ENCODE peak calls at places on chromosome 15, in eight cellular contexts. Q is AG20443; U is activated CD8-positive, alpha-beta memory T cell treated with anti-CD3 and anti-CD28 coated beads for 48 hours; R is EL; Z is EH; S is activated CD4-positive, alpha-beta T cell treated with anti-CD3 and anti-CD28 coated beads, Interleukin-2, amount 50 U/mL, for 4 hours; D is pancreas; K is breast epithelium. A is an unnamed sample.

GRCh38 chr15:54149115-54149531 is 170.9 kb downstream of the UNC13C start:
- DNase-seq in Q (no peak), U (no peak), R (no peak), Z (no peak), S (no peak), D (no peak), K (no peak), A (no peak)

GRCh38 chr15:32852771-32853170 is 135.0 kb downstream of the GREM1 start:
- DNase-seq in Q (no peak), U (no peak), R (no peak), Z (no peak), S (no peak), D (no peak), K (no peak), A (no peak)

GRCh38 chr15:76196286-76196948 is 114.9 kb downstream of the ETFA start:
- DNase-seq in Q (peak; percentile 91), U (no peak), R (peak; percentile 90), Z (peak; percentile 93), S (no peak), D (peak; percentile 68), K (peak; percentile 66), A (no peak)

GRCh38 chr15:86432861-86433260 is 353.2 kb downstream of the AGBL1 start:
- DNase-seq in Q (no peak), U (no peak), R (no peak), Z (no peak), S (no peak), D (no peak), K (no peak), A (no peak)

GRCh38 chr15:68885070-68885469 is 45.3 kb upstream of the SPESP1 start:
- DNase-seq in Q (peak; percentile 22), U (no peak), R (peak; percentile 56), Z (peak; percentile 54), S (no peak), D (no peak), K (no peak), A (no peak)

GRCh38 chr15:99717129-99718024 is 15.9 kb downstream of the LYSMD4 start:
- DNase-seq in Q (no peak), U (no peak), R (no peak), Z (no peak), S (no peak), D (no peak), K (peak; percentile 12), A (no peak)

GRCh38 chr15:90046846-90047481 is 45.8 kb downstream of the ZNF710 start:
- DNase-seq in Q (no peak), U (no peak), R (no peak), Z (no peak), S (no peak), D (peak; percentile 74), K (peak; percentile 85), A (no peak)

GRCh38 chr15:56732135-56732880 is 1.0 kb downstream of the ZNF280D start:
- DNase-seq in Q (peak; percentile 35), U (no peak), R (peak; percentile 41), Z (peak; percentile 67), S (no peak), D (no peak), K (no peak), A (no peak)

GRCh38 chr15:88401972-88402656 is 65.1 kb downstream of the MRPL46 start:
- DNase-seq in Q (no peak), U (no peak), R (no peak), Z (no peak), S (no peak), D (no peak), K (no peak), A (no peak)

GRCh38 chr15:72155021-72155621 is 36.9 kb downstream of the SENP8 start:
- DNase-seq in Q (peak; percentile 32), U (no peak), R (peak; percentile 42), Z (peak; percentile 54), S (no peak), D (peak; percentile 95), K (peak; percentile 97), A (no peak)

GRCh38 chr15:39969871-39970270 is 36.0 kb downstream of the EIF2AK4 start:
- DNase-seq in Q (peak; percentile 51), U (no peak), R (peak; percentile 60), Z (peak; percentile 71), S (no peak), D (no peak), K (no peak), A (no peak)

GRCh38 chr15:44574734-44575133 is 37.8 kb downstream of the EIF3J start:
- DNase-seq in Q (no peak), U (no peak), R (no peak), Z (no peak), S (no peak), D (no peak), K (no peak), A (no peak)

GRCh38 chr15:88604381-88604951 is 16.7 kb upstream of the AEN start:
- DNase-seq in Q (no peak), U (no peak), R (no peak), Z (no peak), S (no peak), D (no peak), K (no peak), A (no peak)

GRCh38 chr15:47496343-47497185 is 220.7 kb upstream of the SEMA6D start:
- DNase-seq in Q (no peak), U (no peak), R (no peak), Z (no peak), S (no peak), D (no peak), K (no peak), A (no peak)

GRCh38 chr15:51108933-51109550 is 14.3 kb upstream of the TNFAIP8L3 start:
- DNase-seq in Q (peak; percentile 83), U (no peak), R (peak; percentile 74), Z (peak; percentile 92), S (no peak), D (no peak), K (no peak), A (no peak)

GRCh38 chr15:79811406-79812405 is 85.1 kb downstream of the MTHFS start:
- DNase-seq in Q (peak; percentile 65), U (no peak), R (peak; percentile 15), Z (peak; percentile 53), S (no peak), D (peak; percentile 80), K (peak; percentile 78), A (no peak)

GRCh38 chr15:67839358-67839928 is 402 bp downstream of the RNU6-1 start:
- DNase-seq in Q (peak; percentile 57), U (no peak), R (peak; percentile 65), Z (peak; percentile 64), S (no peak), D (no peak), K (no peak), A (peak; percentile 76)

GRCh38 chr15:27353837-27354236 is 382.9 kb downstream of the GABRG3 start:
- DNase-seq in Q (no peak), U (no peak), R (no peak), Z (no peak), S (no peak), D (no peak), K (no peak), A (no peak)

GRCh38 chr15:75791337-75791713 is 51.9 kb upstream of the UBE2Q2 start:
- DNase-seq in Q (no peak), U (no peak), R (no peak), Z (no peak), S (no peak), D (no peak), K (no peak), A (no peak)

GRCh38 chr15:93052090-93052892 is 36.7 kb downstream of the RGMA start:
- DNase-seq in Q (no peak), U (no peak), R (no peak), Z (no peak), S (no peak), D (no peak), K (no peak), A (no peak)

GRCh38 chr15:89217031-89217430 is 4.3 kb downstream of the RLBP1 start:
- DNase-seq in Q (no peak), U (no peak), R (no peak), Z (no peak), S (no peak), D (no peak), K (no peak), A (no peak)

GRCh38 chr15:92907880-92908279 is 7.8 kb downstream of the CHD2 start:
- DNase-seq in Q (peak; percentile 67), U (no peak), R (peak; percentile 89), Z (peak; percentile 95), S (peak; percentile 41), D (no peak), K (no peak), A (peak; percentile 40)

GRCh38 chr15:48914717-48915116 is 36.8 kb downstream of the EID1 start:
- DNase-seq in Q (no peak), U (no peak), R (no peak), Z (no peak), S (no peak), D (no peak), K (no peak), A (no peak)

GRCh38 chr15:74782596-74783071 is 754 bp downstream of the CSK start:
- DNase-seq in Q (no peak), U (no peak), R (no peak), Z (peak; percentile 16), S (no peak), D (no peak), K (no peak), A (no peak)

GRCh38 chr15:62241135-62241770 is 76.2 kb upstream of the C2CD4B start:
- DNase-seq in Q (peak; percentile 29), U (no peak), R (peak; percentile 18), Z (peak; percentile 32), S (no peak), D (peak; percentile 25), K (no peak), A (no peak)

GRCh38 chr15:84638103-84638502 is 16.0 kb downstream of the WDR73 start:
- DNase-seq in Q (no peak), U (no peak), R (no peak), Z (peak; percentile 19), S (no peak), D (no peak), K (no peak), A (no peak)

GRCh38 chr15:40306908-40307307 is 827 bp downstream of the PLCB2 start:
- DNase-seq in Q (no peak), U (no peak), R (no peak), Z (no peak), S (no peak), D (no peak), K (no peak), A (no peak)

GRCh38 chr15:23994273-23994672 is 307.2 kb upstream of the NDN start:
- DNase-seq in Q (no peak), U (no peak), R (no peak), Z (no peak), S (no peak), D (no peak), K (no peak), A (no peak)

GRCh38 chr15:68447209-68447608 is 15.2 kb upstream of the ITGA11 start:
- DNase-seq in Q (no peak), U (no peak), R (no peak), Z (peak; percentile 3), S (no peak), D (no peak), K (no peak), A (no peak)

GRCh38 chr15:70197945-70198361 is 100.2 kb upstream of the TLE3 start:
- DNase-seq in Q (no peak), U (no peak), R (no peak), Z (no peak), S (no peak), D (no peak), K (no peak), A (no peak)

GRCh38 chr15:42890161-42890913 is 30.2 kb downstream of the TTBK2 start:
- DNase-seq in Q (peak; percentile 73), U (no peak), R (peak; percentile 93), Z (peak; percentile 90), S (no peak), D (no peak), K (no peak), A (no peak)

GRCh38 chr15:34795267-34796081 is at the start of gene ACTC1:
- DNase-seq in Q (peak; percentile 94), U (no peak), R (peak; percentile 72), Z (peak; percentile 74), S (no peak), D (peak; percentile 54), K (no peak), A (no peak)

GRCh38 chr15:85688703-85689102 is 106.0 kb downstream of the KLHL25 start:
- DNase-seq in Q (no peak), U (no peak), R (no peak), Z (no peak), S (no peak), D (no peak), K (no peak), A (no peak)

GRCh38 chr15:62059818-62060115 is 480 bp downstream of the VPS13C start:
- DNase-seq in Q (peak; percentile 56), U (peak; percentile 32), R (peak; percentile 69), Z (peak; percentile 72), S (peak; percentile 54), D (no peak), K (peak; percentile 31), A (no peak)